ENCODE peak calls at places on chromosomes 16 and 17, in ten cellular contexts. X, I, K, U, Y, P, G, D, J and S are unnamed samples.

GRCh38 chr17:74566132-74566753 is 1.1 kb downstream of the CD300H start:
- DNase-seq in U (no peak), X (peak; percentile 43), P (no peak), D (no peak), G (peak; percentile 67), K (peak; percentile 39), J (no peak), I (peak; percentile 34), Y (no peak), S (peak; percentile 57)

GRCh38 chr17:31582151-31582907 is 190.9 kb downstream of the RAB11FIP4 start:
- DNase-seq in Y (peak; percentile 70), X (peak; percentile 76), P (no peak), D (no peak), I (peak; percentile 63), U (no peak), K (peak; percentile 52), J (no peak), G (peak; percentile 78), S (no peak)

GRCh38 chr17:66953661-66954060 is 10.8 kb upstream of the CACNG4 start:
- DNase-seq in U (no peak), D (no peak), J (no peak), K (no peak), Y (no peak), P (no peak), X (no peak), G (no peak), I (no peak), S (no peak)

GRCh38 chr17:55177159-55177913 is 87.4 kb upstream of the HLF start:
- DNase-seq in P (no peak), U (no peak), G (peak; percentile 24), I (no peak), K (no peak), J (no peak), Y (no peak), D (no peak), X (no peak), S (no peak)

GRCh38 chr16:81491522-81492188 is 47.0 kb downstream of the CMIP start:
- DNase-seq in P (no peak), U (no peak), D (no peak), I (peak; percentile 48), J (no peak), Y (no peak), G (peak; percentile 82), K (no peak), X (no peak), S (no peak)

GRCh38 chr17:81295678-81296381 is 723 bp upstream of the SLC38A10 start:
- DNase-seq in G (peak; percentile 78), U (peak; percentile 73), P (peak; percentile 83), J (peak; percentile 32), D (peak; percentile 34), K (peak; percentile 83), Y (no peak), X (no peak), I (peak; percentile 59), S (peak; percentile 69)

GRCh38 chr16:8660841-8661301 is 13.5 kb upstream of the ABAT start:
- DNase-seq in U (peak; percentile 81), Y (peak; percentile 24), X (peak; percentile 49), J (peak; percentile 36), I (peak; percentile 42), K (peak; percentile 73), G (peak; percentile 82), D (peak; percentile 14), P (peak; percentile 46), S (peak; percentile 86)

GRCh38 chr17:6072157-6072556 is 2.0 kb downstream of the WSCD1 start:
- DNase-seq in I (no peak), Y (no peak), U (no peak), J (no peak), P (no peak), G (peak; percentile 42), D (no peak), K (no peak), X (no peak), S (no peak)

GRCh38 chr17:20059728-20060188 is 50.6 kb downstream of the SPECC1 start:
- DNase-seq in Y (no peak), K (no peak), X (no peak), U (no peak), G (peak; percentile 28), D (no peak), I (no peak), P (peak; percentile 87), J (no peak), S (no peak)

GRCh38 chr17:68600123-68600880 is 865 bp downstream of the FAM20A start:
- DNase-seq in G (peak; percentile 59), P (no peak), X (peak; percentile 68), Y (peak; percentile 24), J (no peak), U (peak; percentile 77), I (no peak), K (peak; percentile 10), D (no peak), S (no peak)

GRCh38 chr16:80973991-80974390 is 32.7 kb downstream of the CMC2 start:
- DNase-seq in U (no peak), X (no peak), J (no peak), D (no peak), I (no peak), P (no peak), G (peak; percentile 25), Y (no peak), K (no peak), S (no peak)

GRCh38 chr16:12489362-12489761 is 314.3 kb downstream of the CPPED1 start:
- DNase-seq in I (no peak), U (no peak), Y (no peak), K (no peak), G (no peak), J (no peak), P (no peak), D (no peak), X (no peak), S (no peak)

GRCh38 chr16:67676516-67676915 is 9.9 kb downstream of the C16orf86 start:
- DNase-seq in X (no peak), J (no peak), U (no peak), P (peak; percentile 92), Y (no peak), D (no peak), G (no peak), K (no peak), I (no peak), S (no peak)

GRCh38 chr17:50056961-50057330 is 1.0 kb downstream of the ITGA3 start:
- DNase-seq in X (no peak), Y (no peak), K (peak; percentile 69), G (peak; percentile 78), P (peak; percentile 44), U (no peak), D (no peak), J (no peak), I (peak; percentile 68), S (peak; percentile 62)

GRCh38 chr16:73253922-73254480 is 206.1 kb upstream of the ZFHX3 start:
- DNase-seq in J (no peak), K (no peak), I (no peak), U (no peak), G (no peak), X (no peak), P (peak; percentile 51), Y (no peak), D (no peak), S (no peak)

DNA sequence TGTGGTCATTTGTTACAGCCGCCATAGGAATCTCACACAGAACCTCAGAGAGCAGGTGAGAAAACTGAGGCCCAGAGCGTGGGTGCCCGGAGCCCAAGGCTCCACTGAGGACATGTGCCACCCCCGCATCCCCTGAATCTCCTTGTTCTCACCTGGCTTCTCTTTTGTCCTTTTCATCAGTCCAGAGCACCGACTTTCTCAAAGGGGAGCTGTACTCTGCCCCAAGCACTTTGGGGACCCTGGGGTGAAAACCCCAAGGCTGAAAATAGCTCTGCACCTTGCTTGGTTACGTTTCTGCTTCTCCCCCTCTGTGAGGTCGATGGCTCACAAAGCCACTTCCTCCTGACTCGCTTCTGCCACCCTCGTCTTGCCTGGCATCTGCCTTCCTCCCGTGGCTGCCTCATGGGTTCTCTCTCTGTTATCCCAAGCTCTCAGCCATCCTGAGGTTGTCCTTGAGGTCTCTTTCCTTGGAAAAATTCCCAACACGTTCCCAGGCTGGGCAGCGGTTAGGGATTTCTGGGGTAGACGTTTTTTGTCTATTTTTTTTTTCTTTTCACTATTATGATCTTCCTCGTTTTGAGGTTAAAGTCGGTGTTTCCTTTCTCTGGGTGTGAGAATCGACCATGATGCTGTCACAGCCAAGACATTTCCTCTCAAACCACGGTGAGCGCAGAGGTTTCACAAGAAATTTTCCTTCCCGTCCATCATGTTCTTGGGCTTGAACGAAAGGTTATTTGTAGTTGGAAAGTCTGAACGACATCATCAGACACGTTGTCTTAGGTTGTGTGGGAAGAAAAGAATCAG is 37.2 kb downstream of the IRF8 start:
- DNase-seq in U (no peak), I (peak; percentile 35), D (peak; percentile 55), G (no peak), K (peak; percentile 46), Y (no peak), P (no peak), J (peak; percentile 17), X (no peak), S (peak; percentile 90)
- H3K27ac ChIP-seq in U (no peak overlapping the region), I (no peak overlapping the region), D (peak overlapping the region; percentile 59), G (no peak overlapping the region), K (peak overlapping the region; percentile 9), Y (no peak overlapping the region), P (no peak overlapping the region), J (peak overlapping the region; percentile 60), X (no peak overlapping the region), S (peak overlapping the region; percentile 67)

GRCh38 chr17:77420476-77420803 is 279.7 kb downstream of the SEC14L1 start:
- DNase-seq in Y (no peak), D (no peak), G (no peak), J (no peak), U (no peak), I (no peak), X (no peak), K (no peak), P (no peak), S (no peak)
- H3K4me1 ChIP-seq in Y (peaks cover 60% of the 10 kb centered on the region), D (peaks cover 60% of the 10 kb centered on the region), G (peaks cover 42% of the 10 kb centered on the region), J (peaks cover 69% of the 10 kb centered on the region), U (peaks cover 10% of the 10 kb centered on the region), I (peaks cover 57% of the 10 kb centered on the region), X (peaks cover 57% of the 10 kb centered on the region), K (peaks cover 60% of the 10 kb centered on the region), P (peaks cover 19% of the 10 kb centered on the region), S (peaks cover 23% of the 10 kb centered on the region)

GRCh38 chr17:16584273-16584995 is 15.4 kb upstream of the ZNF287 start:
- DNase-seq in G (peak; percentile 96), X (peak; percentile 95), U (peak; percentile 96), J (peak; percentile 81), D (peak; percentile 80), I (peak; percentile 75), K (peak; percentile 94), Y (peak; percentile 95), P (peak; percentile 67), S (peak; percentile 96)
- H3K4me3 ChIP-seq in G (peak overlapping the region; percentile 68), X (peak overlapping the region; percentile 34), U (peak overlapping the region; percentile 39), J (peak overlapping the region; percentile 60), D (peak overlapping the region; percentile 42), I (peak overlapping the region; percentile 52), K (peak overlapping the region; percentile 21), Y (peak overlapping the region; percentile 41), P (peak overlapping the region; percentile 56), S (no peak overlapping the region)

DNA sequence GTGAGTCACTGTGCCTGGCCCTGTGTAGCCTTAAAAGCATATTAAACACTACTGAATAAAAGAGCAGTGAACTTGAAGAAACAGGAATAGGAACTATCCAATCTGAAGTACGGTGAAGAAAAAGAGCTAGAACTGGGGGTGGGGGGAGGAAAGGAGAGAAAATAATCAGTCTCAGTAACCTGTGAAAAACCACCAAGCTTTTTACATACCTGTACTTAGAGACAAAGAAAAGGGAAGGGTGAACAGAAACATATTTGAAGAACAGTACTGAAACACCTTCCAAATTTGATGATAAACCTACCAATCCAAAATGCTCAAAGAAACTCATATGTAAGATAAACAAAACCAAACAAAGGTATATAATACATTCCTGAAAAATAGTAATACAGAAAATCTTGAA is 77.5 kb downstream of the USP32 start:
- DNase-seq in G (no peak), U (no peak), I (no peak), D (no peak), J (no peak), K (no peak), P (no peak), Y (no peak), X (no peak), S (no peak)
- H3K27ac ChIP-seq in G (no peak overlapping the region), U (no peak overlapping the region), I (no peak overlapping the region), D (no peak overlapping the region), J (no peak overlapping the region), K (no peak overlapping the region), P (no peak overlapping the region), Y (no peak overlapping the region), X (no peak overlapping the region), S (no peak overlapping the region)